ENCODE peak calls at places on chromosomes 11 and 22, in seven cellular contexts. One of them, this sample, is unnamed.

GRCh38 chr22:42834177-42834949 is 22.7 kb downstream of the ARFGAP3 start:
- DNase-seq in HFFc6: no peak
- DNase-seq in lower lobe of right lung: no peak
- DNase-seq in colonic mucosa: no peak
- DNase-seq in heart left ventricle: no peak
- DNase-seq in B cell: no peak
- DNase-seq in WTC11: no peak
- DNase-seq in this sample: no peak

GRCh38 chr11:91850533-91851305 is 373.9 kb upstream of the FAT3 start:
- DNase-seq in colonic mucosa: no peak
- DNase-seq in HFFc6: no peak
- DNase-seq in lower lobe of right lung: no peak
- DNase-seq in B cell: no peak
- DNase-seq in WTC11: no peak
- DNase-seq in heart left ventricle: no peak
- DNase-seq in this sample: no peak

GRCh38 chr11:39772525-39773137 is 1686.8 kb downstream of the LRRC4C start:
- DNase-seq in heart left ventricle: no peak
- DNase-seq in colonic mucosa: no peak
- DNase-seq in lower lobe of right lung: no peak
- DNase-seq in B cell: no peak
- DNase-seq in HFFc6: no peak
- DNase-seq in WTC11: no peak
- DNase-seq in this sample: no peak

GRCh38 chr11:82527185-82527584 is 206.5 kb downstream of the FAM181B start:
- DNase-seq in HFFc6: no peak
- DNase-seq in colonic mucosa: no peak
- DNase-seq in heart left ventricle: no peak
- DNase-seq in WTC11: no peak
- DNase-seq in lower lobe of right lung: no peak
- DNase-seq in B cell: no peak
- DNase-seq in this sample: no peak

GRCh38 chr11:58866788-58867187 is 22.3 kb upstream of the GLYATL2 start:
- DNase-seq in HFFc6: peak
- DNase-seq in heart left ventricle: no peak
- DNase-seq in lower lobe of right lung: no peak
- DNase-seq in WTC11: no peak
- DNase-seq in B cell: no peak
- DNase-seq in colonic mucosa: no peak
- DNase-seq in this sample: no peak

GRCh38 chr11:64996327-64996709 is 453 bp downstream of the BATF2 start:
- DNase-seq in WTC11: no peak
- DNase-seq in colonic mucosa: no peak
- DNase-seq in lower lobe of right lung: no peak
- DNase-seq in B cell: no peak
- DNase-seq in heart left ventricle: no peak
- DNase-seq in HFFc6: no peak
- DNase-seq in this sample: no peak

GRCh38 chr22:36010913-36011312 is 17.7 kb downstream of the RBFOX2 start:
- DNase-seq in WTC11: no peak
- DNase-seq in heart left ventricle: no peak
- DNase-seq in colonic mucosa: no peak
- DNase-seq in B cell: no peak
- DNase-seq in lower lobe of right lung: no peak
- DNase-seq in HFFc6: peak
- DNase-seq in this sample: no peak

GRCh38 chr11:2933376-2934056 is 4.3 kb upstream of the PHLDA2 start:
- DNase-seq in HFFc6: peak
- DNase-seq in B cell: no peak
- DNase-seq in colonic mucosa: peak
- DNase-seq in WTC11: peak
- DNase-seq in heart left ventricle: no peak
- DNase-seq in lower lobe of right lung: peak
- DNase-seq in this sample: peak

GRCh38 chr11:35723493-35724284 is 61.1 kb downstream of the TRIM44 start:
- DNase-seq in heart left ventricle: no peak
- DNase-seq in colonic mucosa: no peak
- DNase-seq in B cell: no peak
- DNase-seq in HFFc6: no peak
- DNase-seq in lower lobe of right lung: no peak
- DNase-seq in WTC11: no peak
- DNase-seq in this sample: no peak

GRCh38 chr11:64267207-64267945 is 16.0 kb downstream of the PLCB3 start:
- DNase-seq in lower lobe of right lung: no peak
- DNase-seq in HFFc6: no peak
- DNase-seq in colonic mucosa: peak
- DNase-seq in B cell: no peak
- DNase-seq in heart left ventricle: peak
- DNase-seq in WTC11: no peak
- DNase-seq in this sample: no peak

GRCh38 chr22:17477401-17477833 is 85.9 kb upstream of the SLC25A18 start:
- DNase-seq in colonic mucosa: no peak
- DNase-seq in WTC11: no peak
- DNase-seq in HFFc6: no peak
- DNase-seq in B cell: no peak
- DNase-seq in lower lobe of right lung: peak
- DNase-seq in heart left ventricle: peak
- DNase-seq in this sample: no peak

GRCh38 chr11:95674669-95675358 is 114.8 kb downstream of the FAM76B start:
- DNase-seq in B cell: no peak
- DNase-seq in WTC11: no peak
- DNase-seq in HFFc6: no peak
- DNase-seq in heart left ventricle: no peak
- DNase-seq in lower lobe of right lung: no peak
- DNase-seq in colonic mucosa: no peak
- DNase-seq in this sample: no peak

GRCh38 chr11:60625262-60625661 is 74.2 kb upstream of the MS4A8 start:
- DNase-seq in HFFc6: peak
- DNase-seq in WTC11: peak
- DNase-seq in heart left ventricle: no peak
- DNase-seq in colonic mucosa: peak
- DNase-seq in B cell: no peak
- DNase-seq in lower lobe of right lung: no peak
- DNase-seq in this sample: no peak

GRCh38 chr22:32733196-32733595 is 68.3 kb upstream of the TIMP3 start:
- DNase-seq in HFFc6: no peak
- DNase-seq in heart left ventricle: no peak
- DNase-seq in B cell: no peak
- DNase-seq in colonic mucosa: no peak
- DNase-seq in lower lobe of right lung: no peak
- DNase-seq in WTC11: no peak
- DNase-seq in this sample: no peak

GRCh38 chr22:20215742-20216141 is 52.4 kb downstream of the RTN4R start:
- DNase-seq in HFFc6: no peak
- DNase-seq in colonic mucosa: no peak
- DNase-seq in lower lobe of right lung: no peak
- DNase-seq in WTC11: no peak
- DNase-seq in heart left ventricle: no peak
- DNase-seq in B cell: no peak
- DNase-seq in this sample: no peak

GRCh38 chr11:19892387-19892786 is 179.8 kb downstream of the NAV2 start:
- DNase-seq in colonic mucosa: no peak
- DNase-seq in lower lobe of right lung: no peak
- DNase-seq in B cell: no peak
- DNase-seq in heart left ventricle: no peak
- DNase-seq in HFFc6: no peak
- DNase-seq in WTC11: no peak
- DNase-seq in this sample: no peak

GRCh38 chr22:39727541-39727940 is 157.0 kb downstream of the CACNA1I start:
- DNase-seq in colonic mucosa: no peak
- DNase-seq in heart left ventricle: no peak
- DNase-seq in WTC11: no peak
- DNase-seq in lower lobe of right lung: no peak
- DNase-seq in B cell: no peak
- DNase-seq in HFFc6: no peak
- DNase-seq in this sample: no peak

DNA sequence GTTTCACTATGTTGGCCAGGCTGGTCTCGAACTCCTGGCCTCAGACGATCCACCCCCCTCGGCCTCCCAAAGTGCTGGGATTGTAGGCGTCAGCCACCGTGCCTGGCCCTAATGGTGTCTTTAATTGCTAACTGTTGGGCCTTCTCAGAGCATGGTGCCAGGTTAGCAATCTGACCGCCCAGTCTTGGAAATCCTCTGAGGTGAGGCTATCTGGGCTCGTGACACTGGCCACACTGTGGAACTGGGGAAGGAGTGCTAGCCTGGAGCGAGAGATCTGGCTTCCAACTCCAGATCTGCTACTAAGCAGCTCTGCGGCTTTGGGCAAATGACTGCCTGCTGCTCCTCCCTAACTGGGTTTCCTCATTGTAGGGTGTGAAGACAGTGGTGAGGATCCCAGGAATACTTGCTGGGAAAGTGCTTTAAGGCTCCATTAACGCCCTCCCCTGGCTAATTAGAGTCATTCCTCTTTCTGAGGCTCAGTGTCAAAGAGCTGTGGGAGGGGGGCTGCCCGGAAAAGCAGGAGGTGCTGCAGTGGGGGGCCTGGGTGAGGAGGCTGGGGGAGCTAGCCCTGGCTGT is 35.4 kb downstream of the CHRDL2 start:
- DNase-seq in heart left ventricle: no peak
- DNase-seq in lower lobe of right lung: no peak
- DNase-seq in WTC11: no peak
- DNase-seq in HFFc6: no peak
- DNase-seq in colonic mucosa: no peak
- DNase-seq in B cell: no peak
- DNase-seq in this sample: no peak
- TF ChIP-seq CTCF in heart left ventricle: no peak
- TF ChIP-seq CTCF in lower lobe of right lung: no peak
- TF ChIP-seq CTCF in WTC11: no peak
- TF ChIP-seq CTCF in HFFc6: no peak
- TF ChIP-seq CTCF in colonic mucosa: no peak
- TF ChIP-seq CTCF in B cell: no peak
- TF ChIP-seq CTCF in this sample: no peak

DNA sequence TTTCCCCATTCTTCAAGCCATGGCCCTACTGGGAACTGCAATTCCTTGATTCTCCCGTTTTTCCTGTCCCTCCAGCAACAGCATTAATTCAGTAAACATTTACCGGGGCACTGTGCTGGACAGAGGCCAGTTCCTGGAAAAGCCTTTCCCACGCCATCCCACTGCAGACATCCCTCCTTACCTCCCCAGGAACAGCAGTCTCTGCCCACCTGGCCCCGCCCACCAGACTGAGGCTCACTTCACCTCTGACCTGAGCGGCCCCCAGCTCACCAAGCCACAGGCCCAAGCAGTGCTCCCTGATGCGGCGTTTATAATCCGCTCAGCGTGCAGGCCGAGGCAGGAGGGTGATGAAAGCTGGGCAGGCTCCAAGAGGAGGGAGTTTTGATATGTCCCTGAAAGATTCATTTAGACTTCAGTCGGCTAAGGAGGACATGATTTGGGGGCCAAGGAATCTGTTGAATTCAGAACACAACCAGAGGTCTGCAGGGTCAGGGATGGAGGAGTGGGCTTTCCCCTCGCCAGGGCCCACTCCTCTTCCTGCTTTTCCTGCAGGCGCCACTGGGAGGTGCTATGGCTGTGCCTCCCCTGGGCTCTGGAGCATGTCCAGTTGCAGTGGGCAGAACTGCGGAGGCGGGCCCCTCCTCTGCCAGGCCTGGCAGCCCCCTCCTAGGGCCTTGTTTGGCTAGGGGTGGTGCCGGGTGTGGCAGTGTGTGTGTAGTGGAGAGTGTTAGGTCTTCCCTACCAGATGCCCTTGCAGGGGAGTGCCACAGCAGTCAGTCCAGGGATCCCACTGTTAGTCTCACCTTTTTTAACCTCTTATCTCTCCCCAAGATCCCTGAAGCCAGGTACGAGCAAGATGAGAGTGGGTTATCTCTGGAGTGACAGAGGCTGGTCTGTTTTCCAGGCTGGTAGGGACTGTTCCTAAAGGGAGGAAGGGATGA is 1.4 kb upstream of the TAGLN start:
- DNase-seq in colonic mucosa: peak
- DNase-seq in lower lobe of right lung: peak
- DNase-seq in HFFc6: no peak
- DNase-seq in heart left ventricle: peak
- DNase-seq in WTC11: peak
- DNase-seq in B cell: no peak
- DNase-seq in this sample: no peak
- TF ChIP-seq CTCF in colonic mucosa: peak
- TF ChIP-seq CTCF in lower lobe of right lung: peak
- TF ChIP-seq CTCF in HFFc6: peak
- TF ChIP-seq CTCF in heart left ventricle: peak
- TF ChIP-seq CTCF in WTC11: peak
- TF ChIP-seq CTCF in B cell: no peak
- TF ChIP-seq CTCF in this sample: peak

DNA sequence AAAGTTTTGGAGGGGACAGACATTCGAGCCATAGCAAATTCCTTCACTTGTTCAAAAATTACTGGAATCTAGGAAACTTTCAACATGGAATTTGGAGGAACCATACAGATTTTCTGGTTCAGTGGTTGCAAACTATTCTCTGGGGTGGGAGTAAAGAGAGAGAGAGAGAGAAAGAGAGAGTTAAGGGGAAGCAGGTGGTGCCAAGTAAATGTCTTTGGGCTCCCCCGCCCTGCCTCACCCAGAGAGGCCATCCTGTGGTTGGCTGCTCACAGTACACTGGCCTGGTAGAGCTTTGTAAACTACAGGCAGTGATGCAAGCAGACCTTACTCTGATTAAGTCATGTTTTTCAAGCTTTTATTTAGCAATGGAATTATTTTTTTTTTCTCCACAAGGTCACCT is 82.6 kb downstream of the ADAMTS15 start:
- DNase-seq in B cell: no peak
- DNase-seq in WTC11: no peak
- DNase-seq in lower lobe of right lung: no peak
- DNase-seq in heart left ventricle: no peak
- DNase-seq in HFFc6: no peak
- DNase-seq in colonic mucosa: no peak
- DNase-seq in this sample: no peak
- TF ChIP-seq CTCF in B cell: no peak
- TF ChIP-seq CTCF in WTC11: no peak
- TF ChIP-seq CTCF in lower lobe of right lung: no peak
- TF ChIP-seq CTCF in heart left ventricle: no peak
- TF ChIP-seq CTCF in HFFc6: no peak
- TF ChIP-seq CTCF in colonic mucosa: no peak
- TF ChIP-seq CTCF in this sample: no peak

DNA sequence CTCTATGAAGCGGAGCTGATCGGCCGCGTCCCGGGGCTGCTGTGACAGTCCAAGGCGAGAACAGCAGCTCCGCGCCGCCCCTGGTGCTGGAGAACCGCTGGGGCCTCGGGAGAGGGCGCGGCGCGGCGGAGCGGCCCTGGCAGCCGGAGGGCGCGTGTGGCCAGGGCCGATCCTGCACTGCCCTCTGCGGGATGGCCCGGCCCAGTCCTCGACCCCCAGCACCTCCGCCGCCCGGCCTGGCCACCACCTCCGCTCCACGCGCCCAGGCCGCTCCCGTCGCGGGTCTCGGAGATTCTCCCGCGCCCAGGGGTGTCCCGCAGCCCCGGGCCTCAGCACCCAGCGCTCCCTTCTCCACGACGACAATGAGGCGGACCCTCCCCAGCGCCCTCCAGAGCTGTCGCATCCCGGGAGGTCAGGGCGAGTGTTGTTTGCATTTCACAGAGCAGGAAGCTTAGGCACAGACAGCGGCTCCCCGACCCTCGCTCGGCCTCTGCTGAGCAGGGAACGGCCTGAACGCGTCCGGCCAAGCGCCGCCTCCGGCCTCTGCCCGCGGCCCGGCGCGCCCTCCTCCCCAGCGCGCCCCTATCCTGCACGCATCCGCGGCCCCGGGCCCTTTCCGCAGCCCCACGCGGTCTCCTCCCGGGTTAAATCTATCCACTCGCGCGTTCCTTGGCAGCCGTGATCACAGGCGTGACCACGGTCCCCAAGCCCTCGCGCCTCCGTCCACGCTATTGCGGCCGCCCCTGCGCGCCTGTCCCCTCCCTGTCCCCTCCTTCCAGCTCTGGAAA is 109.7 kb downstream of the WNT7B start:
- DNase-seq in lower lobe of right lung: peak
- DNase-seq in colonic mucosa: peak
- DNase-seq in heart left ventricle: no peak
- DNase-seq in B cell: no peak
- DNase-seq in HFFc6: no peak
- DNase-seq in WTC11: peak
- DNase-seq in this sample: peak
- TF ChIP-seq CTCF in lower lobe of right lung: peak
- TF ChIP-seq CTCF in colonic mucosa: no peak
- TF ChIP-seq CTCF in heart left ventricle: no peak
- TF ChIP-seq CTCF in B cell: no peak
- TF ChIP-seq CTCF in HFFc6: peak
- TF ChIP-seq CTCF in WTC11: no peak
- TF ChIP-seq CTCF in this sample: peak

This sample was measured in GM10248.